ENCODE peak calls at places on chromosomes 6 and 20, in nine cellular contexts. One of them, this sample, is unnamed.

GRCh38 chr20:1813101-1813529 is 82.1 kb upstream of the SIRPA start:
- DNase-seq in HuH-7.5: no peak
- DNase-seq in posterior vena cava: peak
- DNase-seq in T-helper 9 cell: no peak
- DNase-seq in NK-92 treated with Interleukin-12 subunit alpha and Interleukin-12 subunit beta, amount 100 ng/mL, for 24 hours: no peak
- DNase-seq in midbrain: no peak
- DNase-seq in mesothelial cell of epicardium: no peak
- DNase-seq in HTR-8/SVneo: no peak
- DNase-seq in omental fat pad: no peak
- DNase-seq in this sample: peak

GRCh38 chr6:108998460-108998859 is 96.2 kb downstream of the SESN1 start:
- DNase-seq in mesothelial cell of epicardium: no peak
- DNase-seq in T-helper 9 cell: no peak
- DNase-seq in midbrain: peak
- DNase-seq in omental fat pad: no peak
- DNase-seq in HTR-8/SVneo: no peak
- DNase-seq in posterior vena cava: no peak
- DNase-seq in HuH-7.5: no peak
- DNase-seq in NK-92 treated with Interleukin-12 subunit alpha and Interleukin-12 subunit beta, amount 100 ng/mL, for 24 hours: no peak
- DNase-seq in this sample: no peak

GRCh38 chr20:57928181-57928967 is 218.6 kb upstream of the PMEPA1 start:
- DNase-seq in HuH-7.5: no peak
- DNase-seq in T-helper 9 cell: no peak
- DNase-seq in omental fat pad: no peak
- DNase-seq in HTR-8/SVneo: peak
- DNase-seq in mesothelial cell of epicardium: no peak
- DNase-seq in posterior vena cava: peak
- DNase-seq in midbrain: no peak
- DNase-seq in NK-92 treated with Interleukin-12 subunit alpha and Interleukin-12 subunit beta, amount 100 ng/mL, for 24 hours: no peak
- DNase-seq in this sample: no peak

GRCh38 chr6:163579111-163579879 is 164.8 kb downstream of the QKI start:
- DNase-seq in posterior vena cava: no peak
- DNase-seq in HTR-8/SVneo: no peak
- DNase-seq in mesothelial cell of epicardium: no peak
- DNase-seq in midbrain: peak
- DNase-seq in omental fat pad: no peak
- DNase-seq in HuH-7.5: no peak
- DNase-seq in T-helper 9 cell: no peak
- DNase-seq in NK-92 treated with Interleukin-12 subunit alpha and Interleukin-12 subunit beta, amount 100 ng/mL, for 24 hours: no peak
- DNase-seq in this sample: no peak

GRCh38 chr6:82866446-82866845 is 199.2 kb downstream of the UBE3D start:
- DNase-seq in mesothelial cell of epicardium: no peak
- DNase-seq in midbrain: no peak
- DNase-seq in HTR-8/SVneo: no peak
- DNase-seq in omental fat pad: no peak
- DNase-seq in NK-92 treated with Interleukin-12 subunit alpha and Interleukin-12 subunit beta, amount 100 ng/mL, for 24 hours: no peak
- DNase-seq in T-helper 9 cell: no peak
- DNase-seq in posterior vena cava: no peak
- DNase-seq in HuH-7.5: no peak
- DNase-seq in this sample: no peak

GRCh38 chr6:39214846-39215639 is 14.2 kb downstream of the KCNK5 start:
- DNase-seq in NK-92 treated with Interleukin-12 subunit alpha and Interleukin-12 subunit beta, amount 100 ng/mL, for 24 hours: no peak
- DNase-seq in HuH-7.5: no peak
- DNase-seq in omental fat pad: no peak
- DNase-seq in HTR-8/SVneo: no peak
- DNase-seq in T-helper 9 cell: no peak
- DNase-seq in midbrain: no peak
- DNase-seq in mesothelial cell of epicardium: no peak
- DNase-seq in posterior vena cava: no peak
- DNase-seq in this sample: no peak

GRCh38 chr6:2324166-2324953 is 79.0 kb upstream of the GMDS start:
- DNase-seq in T-helper 9 cell: no peak
- DNase-seq in HuH-7.5: no peak
- DNase-seq in posterior vena cava: no peak
- DNase-seq in omental fat pad: no peak
- DNase-seq in midbrain: no peak
- DNase-seq in NK-92 treated with Interleukin-12 subunit alpha and Interleukin-12 subunit beta, amount 100 ng/mL, for 24 hours: no peak
- DNase-seq in HTR-8/SVneo: no peak
- DNase-seq in mesothelial cell of epicardium: no peak
- DNase-seq in this sample: no peak

GRCh38 chr6:109000289-109000688 is 94.4 kb downstream of the SESN1 start:
- DNase-seq in HuH-7.5: no peak
- DNase-seq in omental fat pad: no peak
- DNase-seq in posterior vena cava: no peak
- DNase-seq in NK-92 treated with Interleukin-12 subunit alpha and Interleukin-12 subunit beta, amount 100 ng/mL, for 24 hours: no peak
- DNase-seq in HTR-8/SVneo: no peak
- DNase-seq in midbrain: no peak
- DNase-seq in mesothelial cell of epicardium: no peak
- DNase-seq in T-helper 9 cell: no peak
- DNase-seq in this sample: no peak

GRCh38 chr6:54194067-54194466 is 82.8 kb downstream of the MLIP start:
- DNase-seq in HuH-7.5: no peak
- DNase-seq in omental fat pad: no peak
- DNase-seq in posterior vena cava: no peak
- DNase-seq in mesothelial cell of epicardium: no peak
- DNase-seq in NK-92 treated with Interleukin-12 subunit alpha and Interleukin-12 subunit beta, amount 100 ng/mL, for 24 hours: no peak
- DNase-seq in HTR-8/SVneo: no peak
- DNase-seq in T-helper 9 cell: no peak
- DNase-seq in midbrain: no peak
- DNase-seq in this sample: peak

GRCh38 chr6:31010393-31011060 is at the start of gene MUC22:
- DNase-seq in posterior vena cava: no peak
- DNase-seq in NK-92 treated with Interleukin-12 subunit alpha and Interleukin-12 subunit beta, amount 100 ng/mL, for 24 hours: no peak
- DNase-seq in HTR-8/SVneo: peak
- DNase-seq in omental fat pad: no peak
- DNase-seq in midbrain: no peak
- DNase-seq in HuH-7.5: no peak
- DNase-seq in T-helper 9 cell: no peak
- DNase-seq in mesothelial cell of epicardium: no peak
- DNase-seq in this sample: peak

GRCh38 chr6:108497883-108498282 is 62.8 kb upstream of the FOXO3 start:
- DNase-seq in HTR-8/SVneo: peak
- DNase-seq in HuH-7.5: peak
- DNase-seq in T-helper 9 cell: no peak
- DNase-seq in omental fat pad: no peak
- DNase-seq in mesothelial cell of epicardium: no peak
- DNase-seq in posterior vena cava: no peak
- DNase-seq in NK-92 treated with Interleukin-12 subunit alpha and Interleukin-12 subunit beta, amount 100 ng/mL, for 24 hours: no peak
- DNase-seq in midbrain: no peak
- DNase-seq in this sample: no peak

GRCh38 chr6:99334526-99335127 is 14.8 kb downstream of the FAXC start:
- DNase-seq in T-helper 9 cell: no peak
- DNase-seq in HTR-8/SVneo: peak
- DNase-seq in HuH-7.5: no peak
- DNase-seq in midbrain: peak
- DNase-seq in NK-92 treated with Interleukin-12 subunit alpha and Interleukin-12 subunit beta, amount 100 ng/mL, for 24 hours: peak
- DNase-seq in mesothelial cell of epicardium: no peak
- DNase-seq in omental fat pad: no peak
- DNase-seq in posterior vena cava: no peak
- DNase-seq in this sample: no peak

GRCh38 chr6:34285571-34285970 is 36.8 kb upstream of the SMIM29 start:
- DNase-seq in NK-92 treated with Interleukin-12 subunit alpha and Interleukin-12 subunit beta, amount 100 ng/mL, for 24 hours: no peak
- DNase-seq in mesothelial cell of epicardium: no peak
- DNase-seq in omental fat pad: no peak
- DNase-seq in midbrain: peak
- DNase-seq in HTR-8/SVneo: no peak
- DNase-seq in T-helper 9 cell: no peak
- DNase-seq in posterior vena cava: no peak
- DNase-seq in HuH-7.5: no peak
- DNase-seq in this sample: no peak

GRCh38 chr20:17228624-17229061 is 1.8 kb downstream of the PCSK2 start:
- DNase-seq in HTR-8/SVneo: no peak
- DNase-seq in mesothelial cell of epicardium: no peak
- DNase-seq in HuH-7.5: no peak
- DNase-seq in NK-92 treated with Interleukin-12 subunit alpha and Interleukin-12 subunit beta, amount 100 ng/mL, for 24 hours: no peak
- DNase-seq in T-helper 9 cell: no peak
- DNase-seq in omental fat pad: no peak
- DNase-seq in posterior vena cava: peak
- DNase-seq in midbrain: no peak
- DNase-seq in this sample: no peak

GRCh38 chr6:31680841-31681671 is at the start of gene LY6G5C:
- DNase-seq in HTR-8/SVneo: peak
- DNase-seq in HuH-7.5: peak
- DNase-seq in NK-92 treated with Interleukin-12 subunit alpha and Interleukin-12 subunit beta, amount 100 ng/mL, for 24 hours: no peak
- DNase-seq in T-helper 9 cell: peak
- DNase-seq in posterior vena cava: peak
- DNase-seq in mesothelial cell of epicardium: peak
- DNase-seq in midbrain: peak
- DNase-seq in omental fat pad: peak
- DNase-seq in this sample: peak

GRCh38 chr6:124433369-124434064 is 528.7 kb upstream of the RNF217 start:
- DNase-seq in mesothelial cell of epicardium: no peak
- DNase-seq in NK-92 treated with Interleukin-12 subunit alpha and Interleukin-12 subunit beta, amount 100 ng/mL, for 24 hours: no peak
- DNase-seq in HTR-8/SVneo: no peak
- DNase-seq in T-helper 9 cell: no peak
- DNase-seq in posterior vena cava: no peak
- DNase-seq in midbrain: no peak
- DNase-seq in HuH-7.5: no peak
- DNase-seq in omental fat pad: no peak
- DNase-seq in this sample: no peak

GRCh38 chr20:23002276-23002675 is 32.8 kb upstream of the SSTR4 start:
- DNase-seq in midbrain: no peak
- DNase-seq in NK-92 treated with Interleukin-12 subunit alpha and Interleukin-12 subunit beta, amount 100 ng/mL, for 24 hours: no peak
- DNase-seq in T-helper 9 cell: no peak
- DNase-seq in mesothelial cell of epicardium: no peak
- DNase-seq in omental fat pad: no peak
- DNase-seq in posterior vena cava: no peak
- DNase-seq in HuH-7.5: no peak
- DNase-seq in HTR-8/SVneo: no peak
- DNase-seq in this sample: no peak

GRCh38 chr20:49636447-49636846 is 68.5 kb upstream of the PTGIS start:
- DNase-seq in mesothelial cell of epicardium: no peak
- DNase-seq in HTR-8/SVneo: no peak
- DNase-seq in omental fat pad: no peak
- DNase-seq in posterior vena cava: no peak
- DNase-seq in HuH-7.5: no peak
- DNase-seq in NK-92 treated with Interleukin-12 subunit alpha and Interleukin-12 subunit beta, amount 100 ng/mL, for 24 hours: no peak
- DNase-seq in T-helper 9 cell: no peak
- DNase-seq in midbrain: no peak
- DNase-seq in this sample: no peak

GRCh38 chr20:48803522-48804053 is 24.2 kb downstream of the PREX1 start:
- DNase-seq in HuH-7.5: no peak
- DNase-seq in omental fat pad: no peak
- DNase-seq in NK-92 treated with Interleukin-12 subunit alpha and Interleukin-12 subunit beta, amount 100 ng/mL, for 24 hours: no peak
- DNase-seq in posterior vena cava: no peak
- DNase-seq in mesothelial cell of epicardium: no peak
- DNase-seq in HTR-8/SVneo: no peak
- DNase-seq in midbrain: no peak
- DNase-seq in T-helper 9 cell: no peak
- DNase-seq in this sample: no peak

GRCh38 chr6:106318851-106319250 is 6.7 kb downstream of the ATG5 start:
- DNase-seq in T-helper 9 cell: no peak
- DNase-seq in posterior vena cava: no peak
- DNase-seq in HuH-7.5: no peak
- DNase-seq in midbrain: no peak
- DNase-seq in HTR-8/SVneo: no peak
- DNase-seq in mesothelial cell of epicardium: no peak
- DNase-seq in omental fat pad: no peak
- DNase-seq in NK-92 treated with Interleukin-12 subunit alpha and Interleukin-12 subunit beta, amount 100 ng/mL, for 24 hours: no peak
- DNase-seq in this sample: no peak

GRCh38 chr6:166760288-166760687 is 133.2 kb upstream of the RPS6KA2 start:
- DNase-seq in HuH-7.5: no peak
- DNase-seq in posterior vena cava: no peak
- DNase-seq in T-helper 9 cell: peak
- DNase-seq in midbrain: no peak
- DNase-seq in mesothelial cell of epicardium: no peak
- DNase-seq in HTR-8/SVneo: no peak
- DNase-seq in omental fat pad: no peak
- DNase-seq in NK-92 treated with Interleukin-12 subunit alpha and Interleukin-12 subunit beta, amount 100 ng/mL, for 24 hours: no peak
- DNase-seq in this sample: no peak

GRCh38 chr20:40683221-40683893 is 5.7 kb downstream of the MAFB start:
- DNase-seq in NK-92 treated with Interleukin-12 subunit alpha and Interleukin-12 subunit beta, amount 100 ng/mL, for 24 hours: no peak
- DNase-seq in T-helper 9 cell: no peak
- DNase-seq in HuH-7.5: peak
- DNase-seq in midbrain: no peak
- DNase-seq in posterior vena cava: peak
- DNase-seq in omental fat pad: no peak
- DNase-seq in HTR-8/SVneo: no peak
- DNase-seq in mesothelial cell of epicardium: peak
- DNase-seq in this sample: no peak

GRCh38 chr6:83615025-83615999 is 93.6 kb downstream of the SNAP91 start:
- DNase-seq in omental fat pad: no peak
- DNase-seq in midbrain: peak
- DNase-seq in posterior vena cava: no peak
- DNase-seq in HTR-8/SVneo: peak
- DNase-seq in HuH-7.5: peak
- DNase-seq in T-helper 9 cell: no peak
- DNase-seq in NK-92 treated with Interleukin-12 subunit alpha and Interleukin-12 subunit beta, amount 100 ng/mL, for 24 hours: no peak
- DNase-seq in mesothelial cell of epicardium: no peak
- DNase-seq in this sample: peak

GRCh38 chr20:25738198-25738597 is 41.5 kb upstream of the ZNF337 start:
- DNase-seq in mesothelial cell of epicardium: no peak
- DNase-seq in T-helper 9 cell: no peak
- DNase-seq in HTR-8/SVneo: no peak
- DNase-seq in HuH-7.5: no peak
- DNase-seq in midbrain: no peak
- DNase-seq in omental fat pad: no peak
- DNase-seq in NK-92 treated with Interleukin-12 subunit alpha and Interleukin-12 subunit beta, amount 100 ng/mL, for 24 hours: no peak
- DNase-seq in posterior vena cava: no peak
- DNase-seq in this sample: peak

This sample was measured in AG04449.